ENCODE peak calls at places on chromosomes 16 and 17, in seven cellular contexts. V, H, L, W, U, G and Z are unnamed samples.

GRCh38 chr17:44906010-44906646 is 6.9 kb upstream of the EFTUD2 start:
- DNase-seq in W (no peak), V (peak; percentile 96), H (no peak), L (peak; percentile 94), U (no peak), G (no peak), Z (no peak)

GRCh38 chr17:17701112-17701511 is 19.9 kb downstream of the RAI1 start:
- DNase-seq in H (no peak), V (no peak), U (no peak), L (no peak), W (no peak), G (no peak), Z (no peak)

GRCh38 chr16:67878232-67878631 is 5.4 kb downstream of the EDC4 start:
- DNase-seq in L (no peak), H (no peak), W (no peak), U (no peak), V (no peak), G (no peak), Z (no peak)

GRCh38 chr17:79829004-79829403 is 10.2 kb downstream of the CBX4 start:
- DNase-seq in H (no peak), U (no peak), L (no peak), G (no peak), W (no peak), V (no peak), Z (no peak)

GRCh38 chr16:55651841-55652824 is 3.7 kb upstream of the SLC6A2 start:
- DNase-seq in V (no peak), H (no peak), U (no peak), G (no peak), W (no peak), L (no peak), Z (no peak)

GRCh38 chr17:72370819-72371218 is 250.0 kb downstream of the SOX9 start:
- DNase-seq in V (peak; percentile 88), L (peak; percentile 85), W (no peak), U (no peak), G (no peak), H (no peak), Z (no peak)

GRCh38 chr17:11598274-11599221 is at the start of gene DNAH9:
- DNase-seq in L (peak; percentile 27), H (peak; percentile 97), G (peak; percentile 99), V (no peak), W (no peak), U (peak; percentile 98), Z (peak; percentile 97)

GRCh38 chr17:57522436-57523005 is 222.6 kb downstream of the CCDC182 start:
- DNase-seq in G (no peak), H (no peak), W (no peak), U (no peak), L (no peak), V (no peak), Z (no peak)

GRCh38 chr17:63356275-63356905 is 89.7 kb downstream of the CYB561 start:
- DNase-seq in H (no peak), G (no peak), W (no peak), L (peak; percentile 90), U (no peak), V (peak; percentile 86), Z (no peak)

GRCh38 chr16:51326131-51326856 is 175.2 kb upstream of the SALL1 start:
- DNase-seq in H (no peak), V (peak; percentile 87), U (no peak), L (peak; percentile 79), W (no peak), G (no peak), Z (no peak)

GRCh38 chr16:51327001-51327400 is 175.9 kb upstream of the SALL1 start:
- DNase-seq in U (no peak), V (peak; percentile 68), G (no peak), H (no peak), L (peak; percentile 62), W (no peak), Z (no peak)

GRCh38 chr16:51317575-51317974 is 166.5 kb upstream of the SALL1 start:
- DNase-seq in W (no peak), G (no peak), H (no peak), V (no peak), U (no peak), L (no peak), Z (no peak)

DNA sequence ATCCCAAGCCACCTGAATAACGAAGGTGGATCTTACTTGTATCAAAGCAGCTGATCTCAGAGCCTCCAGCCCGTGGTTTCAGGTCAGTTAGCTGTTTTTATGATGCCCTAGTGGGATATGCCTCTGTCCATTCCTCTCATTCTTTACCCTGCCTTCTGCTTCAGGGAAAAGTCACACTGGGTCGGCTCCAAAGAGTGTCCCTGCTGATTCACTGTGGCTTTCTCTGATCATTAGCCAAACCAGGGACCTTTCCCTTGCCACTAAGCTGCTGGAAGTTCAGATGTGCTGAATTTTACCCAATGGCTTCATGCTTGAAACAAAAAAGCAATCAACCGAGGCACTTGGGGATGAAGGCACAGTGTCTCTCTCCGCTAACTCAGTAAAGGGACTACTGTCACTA is 170.2 kb upstream of the SALL1 start:
- DNase-seq in W (no peak), U (no peak), L (no peak), V (no peak), H (no peak), G (no peak), Z (no peak)
- H3K4me3 ChIP-seq in W (no peak overlapping the region), U (no peak overlapping the region), L (no peak overlapping the region), V (no peak overlapping the region), H (no peak overlapping the region), G (no peak overlapping the region), Z (no peak overlapping the region)

DNA sequence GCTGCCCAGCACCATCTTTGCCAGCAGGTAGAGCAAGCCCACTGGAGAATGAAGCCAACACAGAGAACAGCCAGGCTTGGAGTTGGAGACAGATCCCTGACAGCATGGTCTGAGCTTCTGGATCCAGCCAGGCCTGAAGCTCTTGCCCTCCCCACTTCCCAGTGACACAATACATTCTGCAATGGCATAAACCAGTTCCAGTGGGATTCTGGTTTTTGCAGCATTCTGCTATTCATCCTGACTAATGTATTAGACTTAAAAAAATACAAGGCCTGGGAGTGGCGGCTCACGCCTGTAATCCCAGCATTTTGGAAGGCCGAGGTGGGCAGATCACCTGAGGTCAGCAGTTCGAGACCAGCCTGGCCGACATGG is 40.6 kb upstream of the LITAF start:
- DNase-seq in H (no peak), V (no peak), W (no peak), U (no peak), L (no peak), G (no peak), Z (no peak)
- H3K27ac ChIP-seq in H (peak overlapping the region; percentile 37), V (no peak overlapping the region), W (no peak overlapping the region), U (no peak overlapping the region), L (no peak overlapping the region), G (no peak overlapping the region), Z (peak overlapping the region; percentile 24)

DNA sequence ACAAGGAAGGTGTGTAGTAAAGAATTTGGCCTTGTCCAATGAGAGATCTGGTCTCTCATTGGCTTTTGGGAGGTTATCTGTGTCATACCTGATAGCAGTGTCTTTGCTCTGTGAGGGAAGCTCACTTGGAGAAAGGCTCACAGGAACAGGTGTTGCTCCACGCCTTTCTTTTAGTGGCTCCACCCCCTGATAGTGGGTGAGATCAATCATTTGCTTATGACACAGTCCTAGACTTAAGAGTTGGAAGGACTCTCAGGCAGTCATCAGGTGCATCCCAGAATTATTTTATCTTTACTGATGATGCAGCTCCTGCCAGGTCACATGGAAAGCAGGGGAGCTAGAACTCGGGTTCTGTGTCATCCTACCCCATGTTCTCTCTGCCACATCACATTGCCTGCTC is 59.4 kb downstream of the CENPV start:
- DNase-seq in L (no peak), H (no peak), W (no peak), U (no peak), V (no peak), G (no peak), Z (no peak)
- H3K4me1 ChIP-seq in L (no peaks in the 10 kb centered on the region), H (no peaks in the 10 kb centered on the region), W (peaks cover 20% of the 10 kb centered on the region), U (peaks cover 20% of the 10 kb centered on the region), V (peaks cover 2% of the 10 kb centered on the region), G (no peaks in the 10 kb centered on the region), Z (no peaks in the 10 kb centered on the region)

DNA sequence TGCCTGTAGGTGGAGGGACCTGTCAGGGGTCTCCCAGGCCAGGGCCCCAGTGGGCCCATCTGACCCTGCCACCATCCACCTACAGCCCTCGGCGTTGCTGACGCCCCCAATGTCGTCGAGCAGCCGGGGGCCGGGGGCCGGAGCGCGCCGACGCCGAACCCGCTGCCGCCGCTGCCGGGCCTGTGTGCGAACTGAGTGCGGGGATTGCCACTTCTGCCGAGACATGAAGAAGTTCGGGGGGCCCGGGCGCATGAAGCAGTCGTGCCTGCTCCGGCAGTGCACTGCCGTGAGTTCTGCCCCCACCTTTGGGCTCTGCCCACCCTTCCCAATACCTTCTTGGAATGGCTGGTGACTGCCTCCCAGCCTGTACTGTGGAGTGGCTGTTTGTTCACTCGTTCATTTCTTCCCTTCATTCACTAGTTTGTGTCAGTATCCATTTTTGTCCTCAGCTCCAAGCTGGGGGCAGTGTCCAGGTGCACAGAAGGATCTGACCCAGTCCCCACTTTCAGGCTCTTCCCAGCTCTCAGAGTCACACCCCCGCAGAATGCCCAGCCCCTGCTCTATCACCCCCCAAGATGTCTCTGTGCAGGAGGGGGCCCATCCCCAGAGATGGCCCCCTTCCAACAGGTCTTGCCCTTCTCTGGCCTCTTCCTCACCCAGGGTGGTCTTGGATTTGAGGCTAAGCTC is 2.4 kb downstream of the FBXL19 start:
- DNase-seq in W (no peak), H (no peak), U (no peak), L (no peak), V (no peak), G (peak; percentile 59), Z (no peak)
- H3K4me3 ChIP-seq in W (no peak overlapping the region), H (no peak overlapping the region), U (no peak overlapping the region), L (no peak overlapping the region), V (no peak overlapping the region), G (no peak overlapping the region), Z (no peak overlapping the region)

GRCh38 chr17:49763735-49764558 is at the start of gene FAM117A:
- DNase-seq in G (peak; percentile 95), L (peak; percentile 96), U (peak; percentile 97), W (peak; percentile 98), H (peak; percentile 98), V (peak; percentile 96), Z (peak; percentile 99)

GRCh38 chr17:49762148-49762941 is 1.6 kb downstream of the FAM117A start:
- DNase-seq in W (no peak), L (no peak), G (no peak), H (no peak), V (peak; percentile 12), U (no peak), Z (no peak)

GRCh38 chr17:49760909-49761558 is 2.9 kb downstream of the FAM117A start:
- DNase-seq in G (no peak), U (no peak), H (no peak), W (no peak), L (no peak), V (no peak), Z (no peak)

GRCh38 chr17:49764559-49765180 is 739 bp upstream of the FAM117A start:
- DNase-seq in H (no peak), V (no peak), U (no peak), W (no peak), G (no peak), L (no peak), Z (no peak)

DNA sequence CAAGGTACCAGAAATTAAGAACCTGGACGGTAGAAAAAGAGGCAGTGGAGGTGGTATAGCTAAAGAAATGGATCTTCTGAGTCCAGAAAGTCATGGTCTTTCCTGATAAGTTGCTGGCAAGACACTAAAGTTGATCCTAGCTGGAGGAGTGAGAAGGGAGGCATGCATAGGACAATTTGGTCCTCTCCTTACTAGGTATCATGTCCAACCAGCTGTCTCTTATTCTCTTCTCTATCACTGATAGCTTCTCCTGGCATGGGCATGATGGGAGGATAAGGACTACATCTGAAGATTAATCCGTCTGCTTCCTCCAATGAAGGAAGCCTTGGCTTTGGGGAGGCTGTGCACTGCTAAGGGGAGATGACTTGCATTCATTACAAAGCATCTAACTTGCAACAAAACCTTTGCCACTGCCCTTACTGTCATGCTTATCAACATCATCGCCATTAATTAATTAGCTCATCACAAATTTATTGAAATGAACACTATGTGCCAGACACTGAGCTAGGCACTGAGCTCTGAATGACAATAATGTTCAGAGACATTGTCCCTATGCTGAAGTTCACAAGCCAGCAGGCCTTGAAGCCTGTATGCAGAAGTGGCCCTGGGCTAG is 3.1 kb upstream of the FAM117A start:
- DNase-seq in V (no peak), H (no peak), U (no peak), G (no peak), W (no peak), L (no peak), Z (no peak)
- H3K27ac ChIP-seq in V (no peak overlapping the region), H (no peak overlapping the region), U (no peak overlapping the region), G (no peak overlapping the region), W (no peak overlapping the region), L (no peak overlapping the region), Z (no peak overlapping the region)